ENCODE peak calls at places on chromosome 17, in four cellular contexts. F is dorsolateral prefrontal cortex, R is pancreas, E is activated gamma-delta T cell treated with Interleukin-2 at 50 U/mL for 16 hours. X is an unnamed sample.

GRCh38 chr17:14986127-14986526 is 279.0 kb downstream of the PMP22 start:
- DNase-seq in F (no peak), R (no peak), E (no peak), X (no peak)

GRCh38 chr17:34781571-34782108 is 179.6 kb downstream of the CCT6B start:
- DNase-seq in E (no peak), R (no peak), F (peak), X (no peak)

GRCh38 chr17:50516980-50517379 is 8.7 kb downstream of the MYCBPAP start:
- DNase-seq in E (no peak), R (no peak), F (no peak), X (no peak)

GRCh38 chr17:8152112-8152775 is at the start of gene PER1:
- DNase-seq in F (peak), E (peak), R (peak), X (peak)

GRCh38 chr17:74733365-74734122 is 3.5 kb upstream of the RAB37 start:
- DNase-seq in R (no peak), E (no peak), F (no peak), X (peak)

GRCh38 chr17:48973806-48974205 is 5.4 kb upstream of the GIP start:
- DNase-seq in E (no peak), R (peak), F (no peak), X (no peak)

GRCh38 chr17:14205992-14206461 is 30.6 kb downstream of the CDRT15 start:
- DNase-seq in R (peak), E (peak), F (peak), X (peak)

GRCh38 chr17:7852919-7853692 is 1.8 kb upstream of the TMEM88 start:
- DNase-seq in F (no peak), E (no peak), R (peak), X (no peak)

GRCh38 chr17:40326014-40326831 is 17.2 kb downstream of the RARA start:
- DNase-seq in F (no peak), E (peak), R (no peak), X (peak)

GRCh38 chr17:57579245-57579644 is 165.9 kb downstream of the CCDC182 start:
- DNase-seq in R (no peak), F (no peak), E (no peak), X (no peak)

GRCh38 chr17:40553694-40554534 is 11.4 kb downstream of the CCR7 start:
- DNase-seq in E (no peak), R (peak), F (peak), X (no peak)

GRCh38 chr17:42584880-42585279 is 7.4 kb upstream of the PSMC3IP start:
- DNase-seq in E (no peak), R (no peak), F (no peak), X (no peak)

GRCh38 chr17:41529491-41529915 is 1.4 kb upstream of the KRT19 start:
- DNase-seq in R (no peak), F (no peak), E (no peak), X (no peak)

GRCh38 chr17:75601057-75601987 is 13.7 kb downstream of the MYO15B start:
- DNase-seq in F (no peak), E (peak), R (peak), X (peak)

GRCh38 chr17:43601280-43602050 is 55.3 kb upstream of the ETV4 start:
- DNase-seq in F (peak), R (no peak), E (no peak), X (no peak)

GRCh38 chr17:2893422-2893914 is 97.2 kb downstream of the RAP1GAP2 start:
- DNase-seq in E (no peak), F (no peak), R (peak), X (no peak)

GRCh38 chr17:65163990-65164495 is 26.9 kb downstream of the RGS9 start:
- DNase-seq in E (peak), R (no peak), F (no peak), X (peak)

GRCh38 chr17:56976941-56977570 is 875 bp upstream of the SCPEP1 start:
- DNase-seq in F (no peak), R (no peak), E (no peak), X (no peak)

GRCh38 chr17:78142113-78142861 is 3.9 kb upstream of the C17orf99 start:
- DNase-seq in F (no peak), E (no peak), R (peak), X (no peak)

GRCh38 chr17:71828182-71828596 is 292.6 kb upstream of the SOX9 start:
- DNase-seq in E (no peak), R (no peak), F (peak), X (no peak)

GRCh38 chr17:42249681-42250446 is 26.3 kb downstream of the STAT5B start:
- DNase-seq in R (no peak), E (peak), F (no peak), X (peak)

X was measured in effector memory CD8-positive, alpha-beta T cell.